ENCODE peak calls at places on chromosomes 4 and X, in eight cellular contexts. D is fibroblast of mammary gland, T is hepatocyte, V is A549, K is AG09309, N is glutamatergic neuron, M is GM06990, X is SK-N-SH. B is an unnamed sample.

GRCh38 chr4:19944251-19944650 is 307.5 kb upstream of the SLIT2 start:
- DNase-seq in D (no peak), T (no peak), V (no peak), K (no peak), N (no peak), M (no peak), X (no peak), B (no peak)

GRCh38 chrX:69161371-69161770 is 3.9 kb downstream of the PJA1 start:
- DNase-seq in D (no peak), T (no peak), V (no peak), K (no peak), N (no peak), M (no peak), X (no peak), B (no peak)

GRCh38 chr4:61212788-61213187 is 12.7 kb downstream of the ADGRL3 start:
- DNase-seq in D (no peak), T (no peak), V (no peak), K (no peak), N (no peak), M (no peak), X (no peak), B (no peak)

GRCh38 chr4:150224896-150225591 is 146.8 kb downstream of the DCLK2 start:
- DNase-seq in D (peak), T (no peak), V (peak), K (peak), N (no peak), M (no peak), X (no peak), B (no peak)

GRCh38 chr4:115213705-115214104 is 100.3 kb upstream of the NDST4 start:
- DNase-seq in D (no peak), T (no peak), V (no peak), K (no peak), N (no peak), M (no peak), X (no peak), B (no peak)

GRCh38 chr4:93649828-93650227 is 178.7 kb upstream of the ATOH1 start:
- DNase-seq in D (no peak), T (no peak), V (no peak), K (no peak), N (no peak), M (no peak), X (no peak), B (no peak)

GRCh38 chrX:112846114-112846513 is 5.5 kb upstream of the AMOT start:
- DNase-seq in D (no peak), T (peak), V (no peak), K (no peak), N (no peak), M (no peak), X (no peak), B (no peak)

GRCh38 chrX:40189621-40190020 is 91.9 kb upstream of the BCOR start:
- DNase-seq in D (no peak), T (no peak), V (no peak), K (no peak), N (no peak), M (no peak), X (no peak), B (no peak)

GRCh38 chr4:27318740-27319139 is 458.1 kb downstream of the STIM2 start:
- DNase-seq in D (peak), T (peak), V (peak), K (peak), N (peak), M (no peak), X (peak), B (no peak)

DNA sequence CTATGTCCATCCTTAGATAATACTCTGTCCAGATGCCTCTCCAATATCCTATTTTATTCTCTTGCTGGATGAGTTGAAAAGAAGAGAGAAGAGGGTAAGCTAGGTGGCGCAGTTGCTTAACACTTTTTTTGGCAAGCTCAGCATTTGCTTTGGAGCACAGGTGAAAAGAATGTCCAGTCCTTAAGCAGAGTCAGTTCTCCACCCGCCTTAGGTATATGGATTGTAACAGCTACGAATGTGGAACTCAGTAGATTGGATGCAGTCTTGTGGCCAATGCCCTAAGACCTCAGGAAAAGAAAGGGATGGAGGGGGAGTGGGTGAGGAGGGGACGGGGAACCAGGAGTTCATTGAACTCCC is 208.4 kb downstream of the NWD2 start:
- DNase-seq in D (peak), T (peak), V (peak), K (peak), N (no peak), M (peak), X (peak), B (peak)
- TF ChIP-seq CTCF in D (peak), T (peak), V (peak), K (peak), N (peak), M (peak), X (peak), B (peak)

GRCh38 chr4:52425751-52426326 is 233.3 kb downstream of the USP46 start:
- DNase-seq in D (no peak), T (no peak), V (no peak), K (no peak), N (no peak), M (no peak), X (no peak), B (no peak)
- TF ChIP-seq CTCF in D (no peak), T (no peak), V (no peak), K (no peak), N (no peak), M (no peak), X (no peak), B (no peak)

GRCh38 chrX:103158317-103158621 is 56.6 kb upstream of the BEX4 start:
- DNase-seq in D (no peak), T (no peak), V (no peak), K (no peak), N (no peak), M (no peak), X (no peak), B (no peak)
- TF ChIP-seq CTCF in D (no peak), T (no peak), V (no peak), K (no peak), N (no peak), M (no peak), X (no peak), B (peak)

GRCh38 chr4:130608121-130608520 is 1512.2 kb downstream of the C4orf33 start:
- DNase-seq in D (no peak), T (no peak), V (no peak), K (no peak), N (no peak), M (no peak), X (no peak), B (no peak)
- TF ChIP-seq CTCF in D (no peak), T (no peak), V (no peak), K (no peak), N (no peak), M (no peak), X (no peak), B (no peak)

DNA sequence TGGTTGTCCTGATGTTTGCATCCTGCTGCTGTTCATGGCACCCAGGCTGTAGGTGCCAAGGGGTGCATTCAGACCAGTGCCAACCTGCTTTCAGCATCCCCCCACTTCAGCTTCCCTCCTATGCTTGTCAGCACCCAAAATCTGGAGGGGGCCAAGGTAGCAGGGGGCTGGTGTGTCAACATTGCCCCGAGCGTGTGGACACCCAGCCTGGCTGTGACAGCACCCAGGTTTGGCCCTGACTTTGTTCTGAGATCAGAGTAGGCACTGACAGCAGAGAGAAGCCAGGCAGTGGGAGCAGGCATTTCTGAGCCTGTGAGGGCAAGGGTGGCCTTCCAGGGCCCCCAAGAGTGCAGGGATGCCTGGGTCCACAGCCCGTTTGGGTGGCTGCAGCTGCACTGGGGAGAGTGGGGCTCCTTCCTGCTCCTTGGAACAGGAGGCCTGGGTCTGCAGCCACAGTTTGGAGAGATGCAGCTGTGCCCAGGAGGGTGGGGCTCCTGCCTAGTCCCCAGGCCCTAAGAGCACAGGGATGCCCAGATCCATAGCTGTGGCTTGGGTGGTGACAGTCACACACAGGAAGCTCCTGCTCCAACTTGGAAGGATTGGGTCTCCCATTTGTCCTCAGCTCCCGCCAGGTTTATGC is 12.2 kb upstream of the PPM1K start:
- DNase-seq in D (no peak), T (no peak), V (no peak), K (no peak), N (no peak), M (no peak), X (no peak), B (no peak)
- TF ChIP-seq CTCF in D (no peak), T (no peak), V (no peak), K (no peak), N (no peak), M (no peak), X (no peak), B (no peak)